ENCODE peak calls at places on chromosomes 6 and 20, in six cellular contexts. S is Calu3, E is NCI-H1930, G is T-helper 2 cell, X is neuronal stem cell, O is BE2C. A is an unnamed sample.

GRCh38 chr6:53529324-53530036 is 15.4 kb downstream of the GCLC start:
- DNase-seq in S (no peak), E (no peak), G (peak; percentile 35), X (no peak), O (no peak), A (no peak)

GRCh38 chr6:35052694-35053565 is 88.2 kb downstream of the TCP11 start:
- DNase-seq in S (no peak), E (no peak), G (no peak), X (peak; percentile 57), O (no peak), A (no peak)

GRCh38 chr6:3517350-3517749 is 60.5 kb upstream of the SLC22A23 start:
- DNase-seq in S (no peak), E (no peak), G (no peak), X (no peak), O (no peak), A (no peak)

GRCh38 chr6:136640132-136640915 is 90.1 kb upstream of the MAP7 start:
- DNase-seq in S (no peak), E (no peak), G (no peak), X (no peak), O (no peak), A (peak; percentile 11)

GRCh38 chr6:2900821-2901644 is 2.1 kb downstream of the SERPINB9 start:
- DNase-seq in S (no peak), E (no peak), G (peak; percentile 44), X (no peak), O (no peak), A (no peak)

GRCh38 chr20:460707-461106 is 1.6 kb downstream of the TBC1D20 start:
- DNase-seq in S (no peak), E (no peak), G (no peak), X (no peak), O (no peak), A (peak; percentile 62)

GRCh38 chr20:62759981-62760431 is 36.3 kb upstream of the MRGBP start:
- DNase-seq in S (no peak), E (no peak), G (no peak), X (no peak), O (no peak), A (no peak)

GRCh38 chr20:16205505-16205904 is 367.7 kb downstream of the KIF16B start:
- DNase-seq in S (no peak), E (no peak), G (no peak), X (no peak), O (no peak), A (no peak)

GRCh38 chr20:36062799-36063198 is 91.7 kb upstream of the EPB41L1 start:
- DNase-seq in S (no peak), E (no peak), G (no peak), X (no peak), O (no peak), A (peak; percentile 41)

GRCh38 chr20:57437672-57438330 is 46.6 kb downstream of the RBM38 start:
- DNase-seq in S (no peak), E (no peak), G (no peak), X (no peak), O (no peak), A (no peak)

GRCh38 chr6:149985506-149985937 is 21.8 kb downstream of the ULBP1 start:
- DNase-seq in S (no peak), E (no peak), G (no peak), X (no peak), O (no peak), A (peak; percentile 30)

GRCh38 chr6:3977875-3978711 is 100.8 kb downstream of the FAM217A start:
- DNase-seq in S (peak; percentile 29), E (no peak), G (peak; percentile 86), X (peak; percentile 14), O (no peak), A (peak; percentile 75)

GRCh38 chr6:136213853-136214252 is 36.3 kb downstream of the MTFR2 start:
- DNase-seq in S (no peak), E (no peak), G (no peak), X (no peak), O (no peak), A (no peak)

GRCh38 chr6:160227038-160227768 is 31.4 kb downstream of the SLC22A2 start:
- DNase-seq in S (no peak), E (no peak), G (no peak), X (no peak), O (no peak), A (no peak)

A was measured in RKO.